ENCODE peak calls at places on chromosome 10, in seven cellular contexts. B, S, D, J, Y, O and G are unnamed samples.

GRCh38 chr10:121188005-121188404 is 336.8 kb downstream of the WDR11 start:
- DNase-seq in D (no peak), S (no peak), B (peak; percentile 24), Y (no peak), O (no peak), J (no peak), G (no peak)

GRCh38 chr10:12800302-12800701 is 201.2 kb downstream of the CCDC3 start:
- DNase-seq in S (no peak), J (no peak), B (no peak), O (no peak), D (no peak), Y (no peak), G (no peak)

GRCh38 chr10:35421553-35422178 is 85.4 kb downstream of the CCNY start:
- DNase-seq in S (no peak), Y (no peak), B (no peak), D (no peak), O (no peak), J (no peak), G (no peak)

GRCh38 chr10:87761892-87762291 is 56.1 kb downstream of the ATAD1 start:
- DNase-seq in B (no peak), J (no peak), D (no peak), O (no peak), S (no peak), Y (peak; percentile 4), G (no peak)

GRCh38 chr10:104257235-104257634 is 2.5 kb downstream of the GSTO1 start:
- DNase-seq in O (no peak), B (no peak), J (no peak), S (no peak), D (no peak), Y (no peak), G (no peak)

GRCh38 chr10:397321-398068 is 262.2 kb downstream of the ZMYND11 start:
- DNase-seq in Y (no peak), B (no peak), J (no peak), S (no peak), O (no peak), D (no peak), G (no peak)

GRCh38 chr10:118528426-118528825 is 67.0 kb downstream of the PRLHR start:
- DNase-seq in Y (no peak), D (no peak), S (no peak), B (no peak), O (no peak), J (no peak), G (no peak)

GRCh38 chr10:5445006-5445405 is 32.6 kb downstream of the NET1 start:
- DNase-seq in D (no peak), O (no peak), J (no peak), B (no peak), S (no peak), Y (no peak), G (no peak)

GRCh38 chr10:100248820-100249219 is 18.6 kb downstream of the CWF19L1 start:
- DNase-seq in O (no peak), J (no peak), B (no peak), D (no peak), S (no peak), Y (no peak), G (no peak)

GRCh38 chr10:230758-231157 is 95.5 kb downstream of the ZMYND11 start:
- DNase-seq in O (no peak), B (no peak), S (no peak), Y (no peak), D (no peak), J (no peak), G (no peak)

GRCh38 chr10:77798940-77799339 is 127.6 kb downstream of the DLG5 start:
- DNase-seq in B (no peak), S (no peak), D (no peak), O (no peak), Y (no peak), J (no peak), G (no peak)

GRCh38 chr10:61350794-61351193 is 102.4 kb downstream of the TMEM26 start:
- DNase-seq in S (no peak), J (no peak), Y (no peak), O (no peak), D (no peak), B (no peak), G (no peak)

GRCh38 chr10:62182595-62182994 is 86.0 kb downstream of the RTKN2 start:
- DNase-seq in Y (no peak), D (no peak), B (no peak), O (no peak), J (no peak), S (no peak), G (no peak)

GRCh38 chr10:104255244-104255981 is 721 bp downstream of the GSTO1 start:
- DNase-seq in B (peak; percentile 81), O (no peak), Y (no peak), S (no peak), J (peak; percentile 19), D (no peak), G (no peak)

GRCh38 chr10:33139191-33139646 is 181.2 kb upstream of the ITGB1 start:
- DNase-seq in J (no peak), D (peak; percentile 64), O (peak; percentile 7), Y (no peak), B (peak; percentile 7), S (peak; percentile 76), G (no peak)

GRCh38 chr10:131398166-131398565 is 86.6 kb upstream of the TCERG1L start:
- DNase-seq in S (no peak), O (no peak), Y (no peak), B (no peak), D (no peak), J (no peak), G (no peak)

GRCh38 chr10:126663880-126664279 is 6.6 kb downstream of the C10orf90 start:
- DNase-seq in D (no peak), B (no peak), O (no peak), Y (no peak), S (no peak), J (no peak), G (no peak)

GRCh38 chr10:90695915-90696676 is 161.7 kb downstream of the HTR7 start:
- DNase-seq in D (no peak), S (no peak), J (no peak), O (no peak), Y (no peak), B (no peak), G (no peak)

GRCh38 chr10:123522702-123523312 is 143.3 kb upstream of the GPR26 start:
- DNase-seq in D (no peak), S (no peak), J (peak; percentile 49), B (peak; percentile 23), O (no peak), Y (no peak), G (no peak)

GRCh38 chr10:35379226-35380137 is 43.2 kb downstream of the CCNY start:
- DNase-seq in B (no peak), S (peak; percentile 38), O (no peak), J (no peak), Y (no peak), D (no peak), G (no peak)

GRCh38 chr10:21681156-21681555 is 147.1 kb downstream of the MLLT10 start:
- DNase-seq in Y (no peak), J (no peak), S (no peak), D (no peak), O (no peak), B (no peak), G (no peak)

GRCh38 chr10:46542567-46543323 is 13.7 kb downstream of the GPRIN2 start:
- DNase-seq in Y (no peak), O (no peak), D (no peak), B (no peak), S (no peak), J (no peak), G (peak; percentile 54)

GRCh38 chr10:58963723-58964124 is 212.7 kb upstream of the PHYHIPL start:
- DNase-seq in O (no peak), B (no peak), D (no peak), S (no peak), Y (no peak), J (no peak), G (peak; percentile 64)

GRCh38 chr10:118264838-118265470 is 77.2 kb downstream of the FAM204A start:
- DNase-seq in B (no peak), D (no peak), S (no peak), J (no peak), O (no peak), Y (no peak), G (no peak)

GRCh38 chr10:111200505-111201186 is 123.8 kb downstream of the ADRA2A start:
- DNase-seq in O (no peak), Y (no peak), B (peak; percentile 97), S (no peak), J (no peak), D (no peak), G (no peak)

GRCh38 chr10:124214610-124215009 is 121.2 kb upstream of the CHST15 start:
- DNase-seq in D (no peak), S (no peak), J (no peak), Y (no peak), O (no peak), B (no peak), G (no peak)

GRCh38 chr10:3418041-3418760 is 245.6 kb upstream of the PITRM1 start:
- DNase-seq in B (no peak), D (no peak), Y (no peak), J (no peak), O (no peak), S (no peak), G (no peak)

GRCh38 chr10:110916554-110917346 is 2.2 kb downstream of the BBIP1 start:
- DNase-seq in B (no peak), D (no peak), J (no peak), S (no peak), Y (no peak), O (no peak), G (no peak)